ENCODE peak calls at places on chromosome 21, in five cellular contexts. One of them, this sample, is unnamed.

GRCh38 chr21:25313891-25314646 is 293.2 kb downstream of the MRPL39 start:
- DNase-seq in stimulated activated CD4-positive, alpha-beta T cell treated with anti-CD3 and anti-CD28 coated beads, Interleukin-15, amount 100 ng/mL, for 1 hour: no peak
- DNase-seq in GM12891: no peak
- DNase-seq in NCI-H2227 treated with DMSO at 0.1 percent for 48 hours: no peak
- DNase-seq in mesenteric fat pad: no peak
- DNase-seq in this sample: no peak

GRCh38 chr21:43740497-43741156 is 21.7 kb downstream of the PDXK start:
- DNase-seq in GM12891: no peak
- DNase-seq in mesenteric fat pad: no peak
- DNase-seq in NCI-H2227 treated with DMSO at 0.1 percent for 48 hours: peak
- DNase-seq in stimulated activated CD4-positive, alpha-beta T cell treated with anti-CD3 and anti-CD28 coated beads, Interleukin-15, amount 100 ng/mL, for 1 hour: no peak
- DNase-seq in this sample: peak

GRCh38 chr21:20902511-20902910 is 95.7 kb upstream of the NCAM2 start:
- DNase-seq in mesenteric fat pad: no peak
- DNase-seq in GM12891: no peak
- DNase-seq in NCI-H2227 treated with DMSO at 0.1 percent for 48 hours: no peak
- DNase-seq in stimulated activated CD4-positive, alpha-beta T cell treated with anti-CD3 and anti-CD28 coated beads, Interleukin-15, amount 100 ng/mL, for 1 hour: no peak
- DNase-seq in this sample: no peak

GRCh38 chr21:42480736-42481135 is 15.3 kb downstream of the RSPH1 start:
- DNase-seq in GM12891: no peak
- DNase-seq in NCI-H2227 treated with DMSO at 0.1 percent for 48 hours: no peak
- DNase-seq in mesenteric fat pad: no peak
- DNase-seq in stimulated activated CD4-positive, alpha-beta T cell treated with anti-CD3 and anti-CD28 coated beads, Interleukin-15, amount 100 ng/mL, for 1 hour: no peak
- DNase-seq in this sample: no peak

GRCh38 chr21:31351973-31352372 is 7.9 kb upstream of the TIAM1 start:
- DNase-seq in NCI-H2227 treated with DMSO at 0.1 percent for 48 hours: no peak
- DNase-seq in GM12891: no peak
- DNase-seq in mesenteric fat pad: no peak
- DNase-seq in stimulated activated CD4-positive, alpha-beta T cell treated with anti-CD3 and anti-CD28 coated beads, Interleukin-15, amount 100 ng/mL, for 1 hour: no peak
- DNase-seq in this sample: no peak

GRCh38 chr21:46550511-46550941 is 54.4 kb downstream of the S100B start:
- DNase-seq in GM12891: no peak
- DNase-seq in stimulated activated CD4-positive, alpha-beta T cell treated with anti-CD3 and anti-CD28 coated beads, Interleukin-15, amount 100 ng/mL, for 1 hour: peak
- DNase-seq in NCI-H2227 treated with DMSO at 0.1 percent for 48 hours: no peak
- DNase-seq in mesenteric fat pad: peak
- DNase-seq in this sample: no peak

GRCh38 chr21:33562389-33562788 is 19.6 kb downstream of the SON start:
- DNase-seq in GM12891: no peak
- DNase-seq in NCI-H2227 treated with DMSO at 0.1 percent for 48 hours: no peak
- DNase-seq in mesenteric fat pad: no peak
- DNase-seq in stimulated activated CD4-positive, alpha-beta T cell treated with anti-CD3 and anti-CD28 coated beads, Interleukin-15, amount 100 ng/mL, for 1 hour: no peak
- DNase-seq in this sample: no peak

GRCh38 chr21:43829575-43830119 is 35.4 kb upstream of the AGPAT3 start:
- DNase-seq in GM12891: no peak
- DNase-seq in stimulated activated CD4-positive, alpha-beta T cell treated with anti-CD3 and anti-CD28 coated beads, Interleukin-15, amount 100 ng/mL, for 1 hour: no peak
- DNase-seq in NCI-H2227 treated with DMSO at 0.1 percent for 48 hours: no peak
- DNase-seq in mesenteric fat pad: no peak
- DNase-seq in this sample: no peak

GRCh38 chr21:45301521-45302081 is 13.9 kb upstream of the POFUT2 start:
- DNase-seq in mesenteric fat pad: no peak
- DNase-seq in NCI-H2227 treated with DMSO at 0.1 percent for 48 hours: no peak
- DNase-seq in stimulated activated CD4-positive, alpha-beta T cell treated with anti-CD3 and anti-CD28 coated beads, Interleukin-15, amount 100 ng/mL, for 1 hour: no peak
- DNase-seq in GM12891: no peak
- DNase-seq in this sample: no peak

GRCh38 chr21:42583992-42584641 is 69.3 kb upstream of the PDE9A start:
- DNase-seq in GM12891: no peak
- DNase-seq in mesenteric fat pad: peak
- DNase-seq in stimulated activated CD4-positive, alpha-beta T cell treated with anti-CD3 and anti-CD28 coated beads, Interleukin-15, amount 100 ng/mL, for 1 hour: no peak
- DNase-seq in NCI-H2227 treated with DMSO at 0.1 percent for 48 hours: no peak
- DNase-seq in this sample: peak

GRCh38 chr21:27464643-27465042 is 497.8 kb upstream of the ADAMTS5 start:
- DNase-seq in stimulated activated CD4-positive, alpha-beta T cell treated with anti-CD3 and anti-CD28 coated beads, Interleukin-15, amount 100 ng/mL, for 1 hour: no peak
- DNase-seq in GM12891: no peak
- DNase-seq in mesenteric fat pad: no peak
- DNase-seq in NCI-H2227 treated with DMSO at 0.1 percent for 48 hours: no peak
- DNase-seq in this sample: no peak

GRCh38 chr21:34080693-34081092 is 7.3 kb downstream of the MRPS6 start:
- DNase-seq in NCI-H2227 treated with DMSO at 0.1 percent for 48 hours: no peak
- DNase-seq in stimulated activated CD4-positive, alpha-beta T cell treated with anti-CD3 and anti-CD28 coated beads, Interleukin-15, amount 100 ng/mL, for 1 hour: no peak
- DNase-seq in mesenteric fat pad: no peak
- DNase-seq in GM12891: no peak
- DNase-seq in this sample: no peak

GRCh38 chr21:41507521-41508414 is at the start of gene TMPRSS2:
- DNase-seq in mesenteric fat pad: no peak
- DNase-seq in GM12891: no peak
- DNase-seq in stimulated activated CD4-positive, alpha-beta T cell treated with anti-CD3 and anti-CD28 coated beads, Interleukin-15, amount 100 ng/mL, for 1 hour: no peak
- DNase-seq in NCI-H2227 treated with DMSO at 0.1 percent for 48 hours: no peak
- DNase-seq in this sample: peak

GRCh38 chr21:33265664-33266049 is 510 bp upstream of the IL10RB start:
- DNase-seq in GM12891: no peak
- DNase-seq in NCI-H2227 treated with DMSO at 0.1 percent for 48 hours: peak
- DNase-seq in stimulated activated CD4-positive, alpha-beta T cell treated with anti-CD3 and anti-CD28 coated beads, Interleukin-15, amount 100 ng/mL, for 1 hour: no peak
- DNase-seq in mesenteric fat pad: no peak
- DNase-seq in this sample: peak

GRCh38 chr21:14584357-14585095 is 38.4 kb upstream of the SAMSN1 start:
- DNase-seq in mesenteric fat pad: no peak
- DNase-seq in stimulated activated CD4-positive, alpha-beta T cell treated with anti-CD3 and anti-CD28 coated beads, Interleukin-15, amount 100 ng/mL, for 1 hour: no peak
- DNase-seq in GM12891: no peak
- DNase-seq in NCI-H2227 treated with DMSO at 0.1 percent for 48 hours: no peak
- DNase-seq in this sample: no peak

GRCh38 chr21:29258626-29259335 is 39.9 kb upstream of the BACH1 start:
- DNase-seq in GM12891: no peak
- DNase-seq in stimulated activated CD4-positive, alpha-beta T cell treated with anti-CD3 and anti-CD28 coated beads, Interleukin-15, amount 100 ng/mL, for 1 hour: no peak
- DNase-seq in mesenteric fat pad: no peak
- DNase-seq in NCI-H2227 treated with DMSO at 0.1 percent for 48 hours: no peak
- DNase-seq in this sample: no peak

GRCh38 chr21:42340187-42340586 is 10.6 kb downstream of the TFF2 start:
- DNase-seq in GM12891: no peak
- DNase-seq in stimulated activated CD4-positive, alpha-beta T cell treated with anti-CD3 and anti-CD28 coated beads, Interleukin-15, amount 100 ng/mL, for 1 hour: no peak
- DNase-seq in mesenteric fat pad: no peak
- DNase-seq in NCI-H2227 treated with DMSO at 0.1 percent for 48 hours: no peak
- DNase-seq in this sample: no peak

GRCh38 chr21:27571706-27572105 is 604.8 kb upstream of the ADAMTS5 start:
- DNase-seq in GM12891: no peak
- DNase-seq in mesenteric fat pad: no peak
- DNase-seq in stimulated activated CD4-positive, alpha-beta T cell treated with anti-CD3 and anti-CD28 coated beads, Interleukin-15, amount 100 ng/mL, for 1 hour: no peak
- DNase-seq in NCI-H2227 treated with DMSO at 0.1 percent for 48 hours: no peak
- DNase-seq in this sample: no peak

GRCh38 chr21:41954654-41955499 is 1.1 kb upstream of the C2CD2 start:
- DNase-seq in mesenteric fat pad: no peak
- DNase-seq in stimulated activated CD4-positive, alpha-beta T cell treated with anti-CD3 and anti-CD28 coated beads, Interleukin-15, amount 100 ng/mL, for 1 hour: no peak
- DNase-seq in NCI-H2227 treated with DMSO at 0.1 percent for 48 hours: no peak
- DNase-seq in GM12891: no peak
- DNase-seq in this sample: no peak

GRCh38 chr21:39048064-39048463 is 135.2 kb downstream of the PSMG1 start:
- DNase-seq in mesenteric fat pad: peak
- DNase-seq in GM12891: no peak
- DNase-seq in stimulated activated CD4-positive, alpha-beta T cell treated with anti-CD3 and anti-CD28 coated beads, Interleukin-15, amount 100 ng/mL, for 1 hour: no peak
- DNase-seq in NCI-H2227 treated with DMSO at 0.1 percent for 48 hours: no peak
- DNase-seq in this sample: no peak

GRCh38 chr21:37700641-37701202 is 215.5 kb downstream of the KCNJ6 start:
- DNase-seq in GM12891: peak
- DNase-seq in mesenteric fat pad: no peak
- DNase-seq in NCI-H2227 treated with DMSO at 0.1 percent for 48 hours: peak
- DNase-seq in stimulated activated CD4-positive, alpha-beta T cell treated with anti-CD3 and anti-CD28 coated beads, Interleukin-15, amount 100 ng/mL, for 1 hour: no peak
- DNase-seq in this sample: no peak

GRCh38 chr21:33229099-33229775 is 501 bp upstream of the IFNAR2 start:
- DNase-seq in NCI-H2227 treated with DMSO at 0.1 percent for 48 hours: no peak
- DNase-seq in GM12891: no peak
- DNase-seq in mesenteric fat pad: no peak
- DNase-seq in stimulated activated CD4-positive, alpha-beta T cell treated with anti-CD3 and anti-CD28 coated beads, Interleukin-15, amount 100 ng/mL, for 1 hour: no peak
- DNase-seq in this sample: no peak

GRCh38 chr21:31459457-31459856 is 115.4 kb upstream of the TIAM1 start:
- DNase-seq in mesenteric fat pad: no peak
- DNase-seq in stimulated activated CD4-positive, alpha-beta T cell treated with anti-CD3 and anti-CD28 coated beads, Interleukin-15, amount 100 ng/mL, for 1 hour: no peak
- DNase-seq in NCI-H2227 treated with DMSO at 0.1 percent for 48 hours: no peak
- DNase-seq in GM12891: no peak
- DNase-seq in this sample: no peak

GRCh38 chr21:41622831-41623548 is 115.0 kb upstream of the TMPRSS2 start:
- DNase-seq in NCI-H2227 treated with DMSO at 0.1 percent for 48 hours: no peak
- DNase-seq in mesenteric fat pad: no peak
- DNase-seq in GM12891: no peak
- DNase-seq in stimulated activated CD4-positive, alpha-beta T cell treated with anti-CD3 and anti-CD28 coated beads, Interleukin-15, amount 100 ng/mL, for 1 hour: no peak
- DNase-seq in this sample: no peak

GRCh38 chr21:25934771-25935224 is 200.0 kb downstream of the GABPA start:
- DNase-seq in stimulated activated CD4-positive, alpha-beta T cell treated with anti-CD3 and anti-CD28 coated beads, Interleukin-15, amount 100 ng/mL, for 1 hour: no peak
- DNase-seq in mesenteric fat pad: no peak
- DNase-seq in GM12891: no peak
- DNase-seq in NCI-H2227 treated with DMSO at 0.1 percent for 48 hours: no peak
- DNase-seq in this sample: peak

GRCh38 chr21:37367301-37367757 is 756 bp downstream of the DYRK1A start:
- DNase-seq in stimulated activated CD4-positive, alpha-beta T cell treated with anti-CD3 and anti-CD28 coated beads, Interleukin-15, amount 100 ng/mL, for 1 hour: no peak
- DNase-seq in NCI-H2227 treated with DMSO at 0.1 percent for 48 hours: no peak
- DNase-seq in GM12891: no peak
- DNase-seq in mesenteric fat pad: no peak
- DNase-seq in this sample: no peak

GRCh38 chr21:37266515-37267221 is 466 bp downstream of the VPS26C start:
- DNase-seq in mesenteric fat pad: no peak
- DNase-seq in stimulated activated CD4-positive, alpha-beta T cell treated with anti-CD3 and anti-CD28 coated beads, Interleukin-15, amount 100 ng/mL, for 1 hour: no peak
- DNase-seq in GM12891: no peak
- DNase-seq in NCI-H2227 treated with DMSO at 0.1 percent for 48 hours: no peak
- DNase-seq in this sample: no peak

GRCh38 chr21:32768530-32768929 is 3.0 kb downstream of the PAXBP1 start:
- DNase-seq in GM12891: no peak
- DNase-seq in stimulated activated CD4-positive, alpha-beta T cell treated with anti-CD3 and anti-CD28 coated beads, Interleukin-15, amount 100 ng/mL, for 1 hour: no peak
- DNase-seq in NCI-H2227 treated with DMSO at 0.1 percent for 48 hours: no peak
- DNase-seq in mesenteric fat pad: no peak
- DNase-seq in this sample: no peak

GRCh38 chr21:41235214-41235613 is 67.3 kb downstream of the BACE2 start:
- DNase-seq in NCI-H2227 treated with DMSO at 0.1 percent for 48 hours: no peak
- DNase-seq in stimulated activated CD4-positive, alpha-beta T cell treated with anti-CD3 and anti-CD28 coated beads, Interleukin-15, amount 100 ng/mL, for 1 hour: no peak
- DNase-seq in GM12891: no peak
- DNase-seq in mesenteric fat pad: no peak
- DNase-seq in this sample: no peak

GRCh38 chr21:14691924-14692323 is 145.8 kb upstream of the SAMSN1 start:
- DNase-seq in stimulated activated CD4-positive, alpha-beta T cell treated with anti-CD3 and anti-CD28 coated beads, Interleukin-15, amount 100 ng/mL, for 1 hour: no peak
- DNase-seq in NCI-H2227 treated with DMSO at 0.1 percent for 48 hours: no peak
- DNase-seq in GM12891: no peak
- DNase-seq in mesenteric fat pad: no peak
- DNase-seq in this sample: no peak

GRCh38 chr21:39712976-39713375 is 32.0 kb upstream of the IGSF5 start:
- DNase-seq in GM12891: no peak
- DNase-seq in mesenteric fat pad: no peak
- DNase-seq in NCI-H2227 treated with DMSO at 0.1 percent for 48 hours: no peak
- DNase-seq in stimulated activated CD4-positive, alpha-beta T cell treated with anti-CD3 and anti-CD28 coated beads, Interleukin-15, amount 100 ng/mL, for 1 hour: no peak
- DNase-seq in this sample: no peak

GRCh38 chr21:45029968-45030636 is 44.3 kb upstream of the ADARB1 start:
- DNase-seq in mesenteric fat pad: peak
- DNase-seq in stimulated activated CD4-positive, alpha-beta T cell treated with anti-CD3 and anti-CD28 coated beads, Interleukin-15, amount 100 ng/mL, for 1 hour: no peak
- DNase-seq in GM12891: no peak
- DNase-seq in NCI-H2227 treated with DMSO at 0.1 percent for 48 hours: no peak
- DNase-seq in this sample: peak

GRCh38 chr21:38679531-38679930 is 126.2 kb upstream of the ETS2 start:
- DNase-seq in mesenteric fat pad: no peak
- DNase-seq in NCI-H2227 treated with DMSO at 0.1 percent for 48 hours: no peak
- DNase-seq in GM12891: no peak
- DNase-seq in stimulated activated CD4-positive, alpha-beta T cell treated with anti-CD3 and anti-CD28 coated beads, Interleukin-15, amount 100 ng/mL, for 1 hour: no peak
- DNase-seq in this sample: no peak

GRCh38 chr21:43585924-43586411 is 73.3 kb downstream of the HSF2BP start:
- DNase-seq in GM12891: no peak
- DNase-seq in mesenteric fat pad: no peak
- DNase-seq in stimulated activated CD4-positive, alpha-beta T cell treated with anti-CD3 and anti-CD28 coated beads, Interleukin-15, amount 100 ng/mL, for 1 hour: no peak
- DNase-seq in NCI-H2227 treated with DMSO at 0.1 percent for 48 hours: peak
- DNase-seq in this sample: no peak

GRCh38 chr21:37176716-37177115 is 90.4 kb downstream of the VPS26C start:
- DNase-seq in NCI-H2227 treated with DMSO at 0.1 percent for 48 hours: no peak
- DNase-seq in mesenteric fat pad: no peak
- DNase-seq in stimulated activated CD4-positive, alpha-beta T cell treated with anti-CD3 and anti-CD28 coated beads, Interleukin-15, amount 100 ng/mL, for 1 hour: no peak
- DNase-seq in GM12891: no peak
- DNase-seq in this sample: peak